ENCODE peak calls at places on chromosomes 3 and 15, in seven cellular contexts. H is nephron progenitor cell, L is astrocyte of the spinal cord, K is neural crest cell, C is activated B cell treated with CpG ODN at 0.5 μM for 24 hours, T is upper lobe of right lung, D is foreskin fibroblast. X is an unnamed sample.
A peak's percentile ranks its signal among the peaks of the same experiment; 100 is the strongest.

GRCh38 chr15:41666353-41666920 is 6.2 kb downstream of the MGA start:
- DNase-seq in K (no peak), H (no peak), L (peak; percentile 37), C (no peak), D (peak; percentile 54), T (no peak), X (no peak)

GRCh38 chr3:22887664-22888291 is 315.3 kb upstream of the UBE2E2 start:
- DNase-seq in D (peak; percentile 53), T (no peak), H (peak; percentile 10), K (no peak), L (peak; percentile 44), C (no peak), X (no peak)

GRCh38 chr3:186166491-186167288 is 57.8 kb upstream of the ETV5 start:
- DNase-seq in T (no peak), D (no peak), K (no peak), H (no peak), C (no peak), L (no peak), X (no peak)

GRCh38 chr3:198027045-198027798 is 67.2 kb downstream of the LMLN start:
- DNase-seq in T (no peak), C (no peak), K (no peak), H (no peak), L (no peak), D (no peak), X (no peak)

GRCh38 chr15:45121706-45122417 is 7.7 kb downstream of the DUOXA2 start:
- DNase-seq in T (peak; percentile 58), D (peak; percentile 96), K (no peak), C (no peak), H (no peak), L (peak; percentile 73), X (peak; percentile 94)

GRCh38 chr15:89115547-89115946 is 27.3 kb downstream of the ABHD2 start:
- DNase-seq in D (no peak), L (peak; percentile 49), H (no peak), T (no peak), K (no peak), C (no peak), X (no peak)

GRCh38 chr3:52240059-52240885 is 1.3 kb upstream of the TWF2 start:
- DNase-seq in D (peak; percentile 97), L (peak; percentile 85), K (no peak), H (no peak), T (peak; percentile 67), C (peak; percentile 14), X (peak; percentile 67)

GRCh38 chr15:67783303-67783702 is 42.0 kb upstream of the SKOR1 start:
- DNase-seq in H (no peak), T (no peak), C (peak; percentile 31), K (no peak), L (no peak), D (no peak), X (no peak)

GRCh38 chr15:31303434-31304073 is 23.1 kb upstream of the KLF13 start:
- DNase-seq in C (no peak), T (peak; percentile 76), K (no peak), H (no peak), L (no peak), D (peak; percentile 11), X (no peak)

GRCh38 chr3:29338377-29338776 is 57.5 kb downstream of the RBMS3 start:
- DNase-seq in K (no peak), H (no peak), L (no peak), D (peak; percentile 37), C (no peak), T (no peak), X (no peak)

GRCh38 chr3:186489507-186489906 is 54.7 kb downstream of the CRYGS start:
- DNase-seq in D (no peak), K (no peak), H (no peak), T (no peak), C (no peak), L (no peak), X (no peak)

GRCh38 chr15:90126457-90127435 is 24.5 kb upstream of the IDH2 start:
- DNase-seq in K (no peak), L (no peak), C (no peak), H (peak; percentile 44), D (peak; percentile 8), T (no peak), X (no peak)

GRCh38 chr3:121957674-121958419 is 63.6 kb downstream of the SLC15A2 start:
- DNase-seq in L (no peak), H (no peak), C (no peak), D (no peak), K (no peak), T (no peak), X (no peak)

GRCh38 chr15:71066983-71067382 is 48.3 kb upstream of the THSD4 start:
- DNase-seq in K (no peak), L (no peak), T (no peak), H (no peak), C (no peak), D (peak; percentile 91), X (no peak)

GRCh38 chr3:156149781-156150375 is 29.5 kb downstream of the KCNAB1 start:
- DNase-seq in C (no peak), K (no peak), H (no peak), T (no peak), L (no peak), D (no peak), X (no peak)

GRCh38 chr15:59360896-59361295 is 11.8 kb downstream of the MYO1E start:
- DNase-seq in C (no peak), D (no peak), T (no peak), L (peak; percentile 39), K (no peak), H (no peak), X (no peak)

GRCh38 chr15:42734076-42734672 is 2.8 kb downstream of the CDAN1 start:
- DNase-seq in T (no peak), H (no peak), K (no peak), L (no peak), C (no peak), D (no peak), X (peak; percentile 32)

GRCh38 chr15:41340189-41340695 is 7.6 kb downstream of the NUSAP1 start:
- DNase-seq in K (no peak), C (no peak), T (no peak), L (no peak), D (no peak), H (no peak), X (peak; percentile 24)

GRCh38 chr3:13204177-13204581 is 130.9 kb upstream of the IQSEC1 start:
- DNase-seq in C (no peak), L (no peak), D (no peak), T (peak; percentile 60), H (no peak), K (no peak), X (no peak)

GRCh38 chr3:156525808-156526207 is 29.1 kb downstream of the SSR3 start:
- DNase-seq in H (no peak), C (no peak), T (no peak), D (no peak), K (no peak), L (no peak), X (no peak)

GRCh38 chr3:194323785-194324735 is 27.1 kb downstream of the CPN2 start:
- DNase-seq in H (peak; percentile 82), D (peak; percentile 70), K (no peak), L (peak; percentile 35), C (no peak), T (no peak), X (no peak)

GRCh38 chr3:100072328-100073048 is 41.8 kb downstream of the FILIP1L start:
- DNase-seq in T (no peak), D (peak; percentile 29), L (no peak), C (no peak), K (no peak), H (no peak), X (no peak)

DNA sequence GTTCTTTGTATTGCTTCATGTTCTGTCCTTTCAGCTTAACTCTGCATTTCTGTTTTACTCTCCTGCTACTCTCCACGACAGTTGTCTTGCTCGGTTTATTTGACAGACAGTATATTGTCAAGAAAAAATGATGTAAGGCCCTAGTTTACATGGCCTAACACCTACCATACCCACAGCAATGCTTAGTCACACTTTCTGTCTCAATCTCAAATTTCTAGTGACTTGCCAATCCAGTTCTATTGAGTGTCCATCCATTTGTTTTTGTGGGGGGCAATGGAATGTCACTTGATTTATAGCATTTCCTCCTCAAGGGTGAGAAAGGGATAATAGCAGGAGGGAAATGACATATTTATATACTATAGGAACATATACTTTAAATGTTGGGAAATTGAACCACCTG is 676.2 kb downstream of the NAALADL2 start:
- DNase-seq in D (no peak), H (no peak), T (no peak), K (no peak), C (no peak), L (no peak), X (no peak)
- TF ChIP-seq CTCF in D (no peak), H (no peak), T (no peak), K (no peak), C (no peak), L (no peak), X (no peak)

GRCh38 chr3:81581966-81582599 is 179.4 kb downstream of the GBE1 start:
- DNase-seq in T (no peak), D (peak; percentile 56), L (peak; percentile 52), K (peak; percentile 33), C (no peak), H (peak; percentile 44), X (no peak)
- TF ChIP-seq CTCF in T (peak; percentile 60), D (peak; percentile 80), L (peak; percentile 86), K (peak; percentile 76), C (no peak), H (peak; percentile 64), X (peak; percentile 84)

GRCh38 chr15:61053401-61053800 is 175.7 kb downstream of the RORA start:
- DNase-seq in K (no peak), L (no peak), T (no peak), D (no peak), C (no peak), H (no peak), X (no peak)

GRCh38 chr15:61049003-61049402 is 180.1 kb downstream of the RORA start:
- DNase-seq in D (peak; percentile 28), T (no peak), K (no peak), C (no peak), L (no peak), H (no peak), X (no peak)

GRCh38 chr15:61049934-61050333 is 179.2 kb downstream of the RORA start:
- DNase-seq in C (no peak), K (no peak), T (no peak), H (no peak), L (peak; percentile 90), D (peak; percentile 30), X (no peak)

GRCh38 chr15:61050844-61051569 is 178.1 kb downstream of the RORA start:
- DNase-seq in K (no peak), T (no peak), H (no peak), L (no peak), D (no peak), C (no peak), X (no peak)

DNA sequence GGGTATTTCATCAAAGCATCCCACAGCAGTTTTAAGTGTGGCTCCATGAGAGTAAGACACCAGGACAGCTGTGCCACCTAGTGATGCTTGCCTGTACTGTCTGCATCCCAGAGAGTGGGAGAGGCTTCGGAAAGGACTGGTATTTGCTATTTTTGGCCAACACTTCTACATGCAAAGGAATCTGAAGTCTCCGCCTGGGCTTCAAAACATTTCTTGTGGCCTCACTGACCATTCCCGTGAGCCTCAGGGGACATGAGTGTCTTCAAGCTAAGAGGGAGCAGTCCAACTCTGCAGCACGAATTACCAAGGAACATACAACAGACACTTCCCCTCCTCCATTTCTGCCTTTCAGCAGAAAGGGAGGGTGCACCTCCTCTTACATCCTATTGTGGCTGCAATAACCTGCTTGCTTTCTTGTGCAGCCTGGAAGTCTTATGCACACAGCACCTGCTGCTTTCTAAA is 177.5 kb downstream of the RORA start:
- DNase-seq in L (peak; percentile 80), H (no peak), D (peak; percentile 86), K (peak; percentile 8), C (no peak), T (no peak), X (no peak)
- TF ChIP-seq CTCF in L (peak; percentile 83), H (peak; percentile 43), D (peak; percentile 87), K (peak; percentile 69), C (no peak), T (peak; percentile 58), X (peak; percentile 84)

GRCh38 chr3:113753376-113753985 is 6.6 kb downstream of the ATP6V1A start:
- DNase-seq in T (no peak), D (no peak), C (no peak), K (no peak), L (no peak), H (no peak), X (no peak)
- TF ChIP-seq CTCF in T (no peak), D (no peak), C (no peak), K (no peak), L (no peak), H (no peak), X (no peak)

X was measured in RWPE2.